ENCODE peak calls at places on chromosomes 7 and 10, in four cellular contexts. C is BJ; X is AG04450; B is CD8-positive, alpha-beta T cell. H is an unnamed sample.

GRCh38 chr10:115095758-115096157 is 2.6 kb downstream of the ATRNL1 start:
- DNase-seq in C (no peak), X (no peak), B (no peak), H (no peak)

GRCh38 chr7:94696981-94697670 is 41.2 kb upstream of the SGCE start:
- DNase-seq in C (peak), X (peak), B (no peak), H (no peak)

GRCh38 chr10:62384057-62384446 is 9.9 kb downstream of the ZNF365 start:
- DNase-seq in C (peak), X (peak), B (peak), H (peak)

GRCh38 chr7:45136106-45137060 is 21.2 kb upstream of the RAMP3 start:
- DNase-seq in C (peak), X (peak), B (peak), H (peak)

GRCh38 chr7:42961182-42961581 is 29.0 kb downstream of the MRPL32 start:
- DNase-seq in C (no peak), X (no peak), B (no peak), H (no peak)

GRCh38 chr10:95260397-95260881 is 30.4 kb downstream of the PDLIM1 start:
- DNase-seq in C (peak), X (no peak), B (no peak), H (no peak)

GRCh38 chr10:35884657-35885071 is 242.6 kb upstream of the FZD8 start:
- DNase-seq in C (no peak), X (no peak), B (no peak), H (no peak)

GRCh38 chr7:48703446-48703845 is 220.9 kb upstream of the CDC14C start:
- DNase-seq in C (no peak), X (no peak), B (no peak), H (no peak)

GRCh38 chr7:34153680-34154270 is 248.4 kb downstream of the BMPER start:
- DNase-seq in C (no peak), X (no peak), B (no peak), H (no peak)

GRCh38 chr10:25048463-25048862 is 32.1 kb downstream of the THNSL1 start:
- DNase-seq in C (no peak), X (no peak), B (no peak), H (no peak)

GRCh38 chr7:3164363-3164762 is 120.7 kb upstream of the CARD11 start:
- DNase-seq in C (no peak), X (no peak), B (no peak), H (no peak)

GRCh38 chr10:119090968-119091367 is 10.4 kb upstream of the EIF3A start:
- DNase-seq in C (peak), X (no peak), B (peak), H (no peak)

GRCh38 chr7:36175872-36176271 is 22.8 kb downstream of the EEPD1 start:
- DNase-seq in C (no peak), X (no peak), B (no peak), H (no peak)

GRCh38 chr7:78576196-78576595 is 777.6 kb downstream of the PHTF2 start:
- DNase-seq in C (peak), X (no peak), B (no peak), H (no peak)

GRCh38 chr7:151429555-151430331 is 10.2 kb downstream of the CRYGN start:
- DNase-seq in C (no peak), X (no peak), B (peak), H (no peak)

GRCh38 chr7:37031571-37032257 is 307.4 kb upstream of the AOAH start:
- DNase-seq in C (peak), X (peak), B (no peak), H (peak)

GRCh38 chr10:48934672-48935071 is 5.0 kb downstream of the LRRC18 start:
- DNase-seq in C (no peak), X (no peak), B (no peak), H (no peak)

GRCh38 chr7:106788637-106789036 is 76.4 kb upstream of the PIK3CG start:
- DNase-seq in C (no peak), X (no peak), B (no peak), H (no peak)

GRCh38 chr10:131859341-131860020 is 41.3 kb upstream of the PPP2R2D start:
- DNase-seq in C (no peak), X (no peak), B (no peak), H (no peak)

GRCh38 chr7:116801092-116801710 is 61.2 kb upstream of the CAPZA2 start:
- DNase-seq in C (no peak), X (no peak), B (no peak), H (no peak)

GRCh38 chr7:23242935-23243334 is 3.6 kb upstream of the GPNMB start:
- DNase-seq in C (no peak), X (no peak), B (no peak), H (no peak)

GRCh38 chr10:44576715-44577191 is 191.9 kb upstream of the CXCL12 start:
- DNase-seq in C (peak), X (no peak), B (peak), H (peak)

GRCh38 chr7:1460757-1461639 is 1.7 kb upstream of the MICALL2 start:
- DNase-seq in C (no peak), X (no peak), B (no peak), H (no peak)

GRCh38 chr10:58651040-58651439 is 138.4 kb downstream of the BICC1 start:
- DNase-seq in C (no peak), X (no peak), B (no peak), H (no peak)

H was measured in activated T-helper 9 cell treated with anti-CD3 and anti-CD28 coated beads, Interleukin-2, amount 50 U/mL, for 16 hours.